ENCODE peak calls at places on chromosomes 13 and 19, in eight cellular contexts. N, Y, W, T, F, X, P and J are unnamed samples.

GRCh38 chr19:9709305-9709704 is 34.4 kb upstream of the ZNF562 start:
- DNase-seq in N (no peak), F (no peak), X (no peak), T (no peak), Y (no peak), P (no peak), W (no peak), J (no peak)

GRCh38 chr13:39603424-39603947 is 493 bp upstream of the LHFPL6 start:
- DNase-seq in N (no peak), Y (no peak), W (peak), F (peak), X (no peak), P (no peak), T (peak), J (no peak)

GRCh38 chr13:99281811-99282263 is 23.7 kb upstream of the GPR18 start:
- DNase-seq in T (no peak), X (peak), N (no peak), W (no peak), Y (no peak), F (peak), P (peak), J (no peak)

GRCh38 chr19:4609878-4610511 is 29.3 kb upstream of the TNFAIP8L1 start:
- DNase-seq in F (peak), P (no peak), X (no peak), W (no peak), Y (no peak), N (no peak), T (peak), J (no peak)

GRCh38 chr19:58338825-58339558 is 12.2 kb downstream of the ZSCAN22 start:
- DNase-seq in N (no peak), W (peak), Y (no peak), F (no peak), T (peak), X (no peak), P (no peak), J (no peak)

GRCh38 chr13:85864963-85865530 is 65.8 kb upstream of the SLITRK6 start:
- DNase-seq in F (no peak), N (no peak), Y (peak), X (no peak), W (peak), P (no peak), T (peak), J (no peak)

GRCh38 chr19:2270157-2270571 is 11.8 kb downstream of the PEAK3 start:
- DNase-seq in W (no peak), F (peak), X (peak), T (no peak), P (peak), N (no peak), Y (no peak), J (no peak)

GRCh38 chr13:66503890-66504289 is 726.2 kb downstream of the PCDH9 start:
- DNase-seq in T (no peak), Y (no peak), W (peak), F (no peak), X (no peak), P (no peak), N (no peak), J (no peak)

GRCh38 chr13:84867246-84867645 is 932.0 kb downstream of the SLITRK6 start:
- DNase-seq in F (no peak), P (no peak), N (no peak), W (no peak), T (no peak), X (no peak), Y (no peak), J (no peak)

GRCh38 chr19:38842439-38843174 is 7.2 kb downstream of the HNRNPL start:
- DNase-seq in T (no peak), P (no peak), N (no peak), Y (no peak), X (peak), W (no peak), F (no peak), J (no peak)

GRCh38 chr19:42253245-42254082 is 1.5 kb downstream of the ERF start:
- DNase-seq in X (peak), N (no peak), Y (no peak), P (peak), F (peak), T (peak), W (peak), J (no peak)

GRCh38 chr13:45105895-45106294 is 14.4 kb upstream of the GTF2F2 start:
- DNase-seq in W (no peak), X (no peak), Y (no peak), T (no peak), P (no peak), N (no peak), F (no peak), J (no peak)

GRCh38 chr19:2837430-2837829 is 3.8 kb upstream of the ZNF555 start:
- DNase-seq in X (no peak), P (no peak), F (no peak), T (no peak), Y (no peak), W (no peak), N (no peak), J (no peak)

GRCh38 chr13:98182589-98182988 is 5.5 kb upstream of the RNF113B start:
- DNase-seq in W (no peak), F (no peak), N (no peak), Y (no peak), P (no peak), X (no peak), T (no peak), J (no peak)
- H3K27ac ChIP-seq in W (no peak), F (no peak), N (no peak), Y (no peak), P (no peak), X (no peak), T (no peak), J (no peak)

GRCh38 chr19:20565321-20566018 is at the start of gene ZNF737:
- DNase-seq in Y (peak), T (peak), N (peak), W (peak), P (peak), X (peak), F (peak), J (peak)
- TF ChIP-seq CTCF in Y (peak), T (peak), N (no peak), W (no peak), P (peak), X (peak), F (no peak), J (peak)

GRCh38 chr13:77309254-77309653 is 17.6 kb downstream of the MYCBP2 start:
- DNase-seq in T (no peak), Y (no peak), X (no peak), N (no peak), W (no peak), P (no peak), F (no peak), J (no peak)
- H3K27ac ChIP-seq in T (no peak), Y (no peak), X (no peak), N (no peak), W (no peak), P (no peak), F (no peak), J (no peak)

GRCh38 chr19:32581704-32582164 is 744 bp downstream of the PDCD5 start:
- DNase-seq in T (peak), W (peak), F (no peak), P (no peak), Y (peak), N (no peak), X (peak), J (no peak)

GRCh38 chr19:32580901-32581703 is at the start of gene PDCD5:
- DNase-seq in Y (peak), W (peak), P (peak), T (peak), X (peak), N (peak), F (peak), J (peak)

GRCh38 chr19:32576790-32577189 is 4.2 kb upstream of the PDCD5 start:
- DNase-seq in P (no peak), T (no peak), X (no peak), N (no peak), W (no peak), Y (no peak), F (no peak), J (no peak)

GRCh38 chr19:32580353-32580900 is 563 bp upstream of the PDCD5 start:
- DNase-seq in W (no peak), N (no peak), F (no peak), X (no peak), Y (no peak), T (peak), P (no peak), J (no peak)
- TF ChIP-seq CTCF in W (no peak), N (no peak), F (no peak), X (no peak), Y (no peak), T (no peak), P (no peak), J (no peak)

DNA sequence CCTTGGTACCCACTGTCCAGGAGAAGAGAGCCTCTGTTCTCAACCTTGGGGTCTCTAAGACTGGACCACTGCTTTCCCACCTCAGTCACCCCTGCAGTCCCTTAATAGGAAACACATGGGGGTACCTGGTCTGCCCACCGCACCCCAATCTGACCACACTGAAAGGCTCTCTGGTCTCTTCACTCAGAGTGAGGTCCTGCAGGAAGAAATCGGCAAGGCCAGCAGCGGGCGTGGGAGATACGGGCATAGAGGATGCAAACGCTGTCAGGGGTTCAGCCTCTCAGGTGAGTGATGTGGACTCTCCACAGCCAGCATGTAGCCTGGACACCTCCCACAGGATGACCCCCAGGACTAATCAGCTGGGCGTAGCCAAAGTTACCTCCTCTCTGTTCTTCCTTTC is 3.5 kb downstream of the SIGLEC9 start:
- DNase-seq in Y (no peak), F (no peak), X (no peak), W (no peak), P (peak), N (no peak), T (no peak), J (peak)
- H3K27ac ChIP-seq in Y (peak), F (no peak), X (no peak), W (peak), P (peak), N (no peak), T (no peak), J (peak)

GRCh38 chr13:100984349-100984748 is 309.8 kb upstream of the TMTC4 start:
- DNase-seq in Y (no peak), N (no peak), W (no peak), T (no peak), F (no peak), X (no peak), P (no peak), J (no peak)

GRCh38 chr13:100980171-100980570 is 305.6 kb upstream of the TMTC4 start:
- DNase-seq in T (no peak), P (no peak), W (no peak), N (no peak), Y (peak), X (no peak), F (no peak), J (no peak)

GRCh38 chr13:100987993-100988392 is 313.4 kb upstream of the TMTC4 start:
- DNase-seq in F (no peak), T (peak), W (peak), Y (peak), N (no peak), P (no peak), X (no peak), J (no peak)

GRCh38 chr13:100986571-100986970 is 312.0 kb upstream of the TMTC4 start:
- DNase-seq in F (no peak), N (no peak), W (no peak), T (no peak), P (no peak), Y (no peak), X (no peak), J (no peak)

GRCh38 chr13:100983111-100983510 is 308.5 kb upstream of the TMTC4 start:
- DNase-seq in T (no peak), F (no peak), W (no peak), X (no peak), Y (no peak), N (no peak), P (no peak), J (no peak)
- TF ChIP-seq CTCF in T (no peak), F (no peak), W (no peak), X (no peak), Y (no peak), N (no peak), P (no peak), J (no peak)

DNA sequence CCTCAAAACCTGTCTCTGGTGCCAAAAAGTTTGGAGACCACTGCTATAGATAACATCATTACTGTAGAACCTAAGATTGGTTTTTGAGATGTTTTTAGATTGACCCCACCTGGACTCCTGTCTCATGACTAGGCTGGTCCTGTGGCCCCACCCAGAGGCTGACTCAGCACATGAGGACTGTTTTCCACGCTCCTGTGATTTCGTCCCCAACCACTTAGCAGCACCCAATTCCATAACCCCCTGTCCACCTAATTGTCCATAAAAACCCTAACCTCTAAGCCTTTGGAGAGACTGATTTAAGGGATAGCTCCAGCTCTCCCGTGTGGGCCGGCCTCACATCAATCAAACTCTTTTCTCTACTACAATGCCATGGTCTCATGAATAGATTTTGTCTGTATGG is 25.6 kb upstream of the GAS6 start:
- DNase-seq in T (no peak), W (no peak), N (no peak), F (no peak), X (no peak), P (no peak), Y (no peak), J (no peak)
- H3K27ac ChIP-seq in T (no peak), W (no peak), N (no peak), F (no peak), X (no peak), P (no peak), Y (no peak), J (no peak)